ENCODE peak calls at places on chromosomes 16 and 17, in seven cellular contexts. T is GM23248; B is HTR-8/SVneo; N is CD8-positive, alpha-beta memory T cell; X is AG10803; G is amniotic stem cell; F is body of pancreas. H is an unnamed sample.

GRCh38 chr17:54085934-54086333 is 263.2 kb downstream of the KIF2B start:
- DNase-seq in T (no peak), B (no peak), N (no peak), X (no peak), G (no peak), F (peak), H (no peak)

GRCh38 chr16:19167710-19168172 is 299 bp upstream of the SYT17 start:
- DNase-seq in T (peak), B (peak), N (no peak), X (peak), G (peak), F (peak), H (no peak)

GRCh38 chr16:50268352-50268751 is 2.0 kb downstream of the ADCY7 start:
- DNase-seq in T (no peak), B (no peak), N (no peak), X (no peak), G (no peak), F (no peak), H (no peak)

GRCh38 chr16:7492122-7492521 is 159.5 kb downstream of the RBFOX1 start:
- DNase-seq in T (no peak), B (no peak), N (no peak), X (no peak), G (no peak), F (no peak), H (no peak)

GRCh38 chr17:42405963-42406495 is 17.0 kb downstream of the CAVIN1 start:
- DNase-seq in T (peak), B (no peak), N (peak), X (peak), G (peak), F (peak), H (peak)

GRCh38 chr16:81537721-81538561 is 93.3 kb downstream of the CMIP start:
- DNase-seq in T (peak), B (no peak), N (no peak), X (no peak), G (no peak), F (no peak), H (no peak)

GRCh38 chr16:19613834-19614233 is 58.3 kb downstream of the VPS35L start:
- DNase-seq in T (peak), B (no peak), N (no peak), X (no peak), G (no peak), F (no peak), H (no peak)

GRCh38 chr16:83878838-83879237 is 20.1 kb upstream of the MLYCD start:
- DNase-seq in T (peak), B (peak), N (no peak), X (peak), G (peak), F (no peak), H (no peak)

GRCh38 chr16:53768593-53768992 is 64.6 kb downstream of the FTO start:
- DNase-seq in T (peak), B (peak), N (no peak), X (peak), G (peak), F (no peak), H (peak)

GRCh38 chr17:50916708-50917417 is 50.7 kb upstream of the TOB1 start:
- DNase-seq in T (no peak), B (no peak), N (no peak), X (peak), G (no peak), F (no peak), H (no peak)

H was measured in retinal pigment epithelial cell.